ENCODE peak calls at places on chromosomes 11 and 22, in four cellular contexts. One of them, this sample, is unnamed.
A peak's percentile ranks its signal among the peaks of the same experiment; 100 is the strongest.

GRCh38 chr11:27234043-27234668 is 128.9 kb downstream of the CCDC34 start:
- DNase-seq in HFF-Myc: peak; percentile 64
- DNase-seq in GM23338: no peak
- DNase-seq in activated CD4-positive, alpha-beta T cell treated with anti-CD3 and anti-CD28 coated beads, Interleukin-2, amount 10 ng/mL, durations not matched to agents 7 days and 5 days: no peak
- DNase-seq in this sample: no peak

GRCh38 chr11:130145975-130146776 is 13.4 kb upstream of the ST14 start:
- DNase-seq in activated CD4-positive, alpha-beta T cell treated with anti-CD3 and anti-CD28 coated beads, Interleukin-2, amount 10 ng/mL, durations not matched to agents 7 days and 5 days: no peak
- DNase-seq in GM23338: peak; percentile 95
- DNase-seq in HFF-Myc: no peak
- DNase-seq in this sample: peak; percentile 83

GRCh38 chr11:112024178-112024777 is 930 bp upstream of the DLAT start:
- DNase-seq in activated CD4-positive, alpha-beta T cell treated with anti-CD3 and anti-CD28 coated beads, Interleukin-2, amount 10 ng/mL, durations not matched to agents 7 days and 5 days: peak; percentile 12
- DNase-seq in HFF-Myc: no peak
- DNase-seq in GM23338: peak; percentile 52
- DNase-seq in this sample: no peak

GRCh38 chr11:62108017-62108750 is 15.6 kb upstream of the INCENP start:
- DNase-seq in HFF-Myc: peak; percentile 48
- DNase-seq in GM23338: peak; percentile 92
- DNase-seq in activated CD4-positive, alpha-beta T cell treated with anti-CD3 and anti-CD28 coated beads, Interleukin-2, amount 10 ng/mL, durations not matched to agents 7 days and 5 days: peak; percentile 66
- DNase-seq in this sample: no peak

GRCh38 chr11:109695696-109696095 is 273.7 kb downstream of the C11orf87 start:
- DNase-seq in GM23338: no peak
- DNase-seq in activated CD4-positive, alpha-beta T cell treated with anti-CD3 and anti-CD28 coated beads, Interleukin-2, amount 10 ng/mL, durations not matched to agents 7 days and 5 days: no peak
- DNase-seq in HFF-Myc: no peak
- DNase-seq in this sample: no peak

GRCh38 chr11:69014084-69014935 is 1.3 kb upstream of the MRGPRF start:
- DNase-seq in activated CD4-positive, alpha-beta T cell treated with anti-CD3 and anti-CD28 coated beads, Interleukin-2, amount 10 ng/mL, durations not matched to agents 7 days and 5 days: no peak
- DNase-seq in HFF-Myc: no peak
- DNase-seq in GM23338: peak; percentile 36
- DNase-seq in this sample: no peak

GRCh38 chr11:44621140-44621681 is 55.7 kb downstream of the CD82 start:
- DNase-seq in HFF-Myc: no peak
- DNase-seq in activated CD4-positive, alpha-beta T cell treated with anti-CD3 and anti-CD28 coated beads, Interleukin-2, amount 10 ng/mL, durations not matched to agents 7 days and 5 days: peak; percentile 55
- DNase-seq in GM23338: peak; percentile 89
- DNase-seq in this sample: peak; percentile 68

GRCh38 chr22:25777870-25778269 is 35.9 kb downstream of the MYO18B start:
- DNase-seq in GM23338: peak; percentile 44
- DNase-seq in HFF-Myc: no peak
- DNase-seq in activated CD4-positive, alpha-beta T cell treated with anti-CD3 and anti-CD28 coated beads, Interleukin-2, amount 10 ng/mL, durations not matched to agents 7 days and 5 days: peak; percentile 54
- DNase-seq in this sample: no peak

GRCh38 chr22:25013634-25014033 is 61.1 kb downstream of the KIAA1671 start:
- DNase-seq in activated CD4-positive, alpha-beta T cell treated with anti-CD3 and anti-CD28 coated beads, Interleukin-2, amount 10 ng/mL, durations not matched to agents 7 days and 5 days: no peak
- DNase-seq in HFF-Myc: no peak
- DNase-seq in GM23338: no peak
- DNase-seq in this sample: no peak

GRCh38 chr11:128884703-128885338 is 6.3 kb upstream of the KCNJ5 start:
- DNase-seq in GM23338: peak; percentile 85
- DNase-seq in activated CD4-positive, alpha-beta T cell treated with anti-CD3 and anti-CD28 coated beads, Interleukin-2, amount 10 ng/mL, durations not matched to agents 7 days and 5 days: peak; percentile 72
- DNase-seq in HFF-Myc: peak; percentile 52
- DNase-seq in this sample: peak; percentile 75

GRCh38 chr11:7690648-7691047 is 15.6 kb downstream of the OVCH2 start:
- DNase-seq in activated CD4-positive, alpha-beta T cell treated with anti-CD3 and anti-CD28 coated beads, Interleukin-2, amount 10 ng/mL, durations not matched to agents 7 days and 5 days: no peak
- DNase-seq in HFF-Myc: peak; percentile 56
- DNase-seq in GM23338: no peak
- DNase-seq in this sample: no peak

GRCh38 chr11:28559497-28559896 is 451.3 kb downstream of the METTL15 start:
- DNase-seq in activated CD4-positive, alpha-beta T cell treated with anti-CD3 and anti-CD28 coated beads, Interleukin-2, amount 10 ng/mL, durations not matched to agents 7 days and 5 days: no peak
- DNase-seq in HFF-Myc: no peak
- DNase-seq in GM23338: peak; percentile 49
- DNase-seq in this sample: no peak

GRCh38 chr11:2375341-2375853 is 1.7 kb upstream of the CD81 start:
- DNase-seq in activated CD4-positive, alpha-beta T cell treated with anti-CD3 and anti-CD28 coated beads, Interleukin-2, amount 10 ng/mL, durations not matched to agents 7 days and 5 days: no peak
- DNase-seq in HFF-Myc: no peak
- DNase-seq in GM23338: no peak
- DNase-seq in this sample: no peak

GRCh38 chr11:111469200-111469599 is 43.0 kb downstream of the BTG4 start:
- DNase-seq in HFF-Myc: no peak
- DNase-seq in activated CD4-positive, alpha-beta T cell treated with anti-CD3 and anti-CD28 coated beads, Interleukin-2, amount 10 ng/mL, durations not matched to agents 7 days and 5 days: no peak
- DNase-seq in GM23338: no peak
- DNase-seq in this sample: no peak